ENCODE peak calls at places on chromosomes 16 and 17, in six cellular contexts. W is heart left ventricle; G is psoas muscle; Q is ovary; M is CD4-positive, CD25-positive, alpha-beta regulatory T cell; D is left ventricle myocardium inferior. K is an unnamed sample.

GRCh38 chr17:30600830-30601494 is 123.8 kb downstream of the GOSR1 start:
- DNase-seq in M (peak; percentile 20), Q (peak; percentile 32), D (no peak), W (no peak), G (no peak), K (peak; percentile 61)

GRCh38 chr17:44863254-44863918 is 15.7 kb downstream of the HIGD1B start:
- DNase-seq in G (no peak), Q (no peak), M (no peak), D (no peak), W (no peak), K (no peak)

GRCh38 chr16:28064150-28064549 is 636 bp upstream of the GSG1L start:
- DNase-seq in Q (no peak), G (no peak), W (no peak), D (no peak), M (no peak), K (no peak)

GRCh38 chr16:53745126-53745525 is 41.2 kb downstream of the FTO start:
- DNase-seq in Q (no peak), D (no peak), W (no peak), M (no peak), G (no peak), K (no peak)

GRCh38 chr16:57329718-57330327 is 28.8 kb upstream of the CCL22 start:
- DNase-seq in D (no peak), G (no peak), Q (no peak), M (no peak), W (no peak), K (no peak)

GRCh38 chr16:19375561-19376158 is 42.0 kb upstream of the TMC5 start:
- DNase-seq in Q (peak; percentile 32), W (peak; percentile 19), M (peak; percentile 2), D (no peak), G (no peak), K (peak; percentile 77)

GRCh38 chr17:49730078-49730786 is 22.5 kb upstream of the SLC35B1 start:
- DNase-seq in M (no peak), G (peak; percentile 86), W (peak; percentile 90), D (peak; percentile 87), Q (peak; percentile 94), K (no peak)

GRCh38 chr17:81867952-81868673 is 3.0 kb downstream of the ARHGDIA start:
- DNase-seq in M (no peak), Q (no peak), D (no peak), G (no peak), W (no peak), K (no peak)

GRCh38 chr17:77376795-77377751 is 236.3 kb downstream of the SEC14L1 start:
- DNase-seq in M (no peak), G (no peak), Q (peak; percentile 70), W (no peak), D (peak; percentile 58), K (no peak)

DNA sequence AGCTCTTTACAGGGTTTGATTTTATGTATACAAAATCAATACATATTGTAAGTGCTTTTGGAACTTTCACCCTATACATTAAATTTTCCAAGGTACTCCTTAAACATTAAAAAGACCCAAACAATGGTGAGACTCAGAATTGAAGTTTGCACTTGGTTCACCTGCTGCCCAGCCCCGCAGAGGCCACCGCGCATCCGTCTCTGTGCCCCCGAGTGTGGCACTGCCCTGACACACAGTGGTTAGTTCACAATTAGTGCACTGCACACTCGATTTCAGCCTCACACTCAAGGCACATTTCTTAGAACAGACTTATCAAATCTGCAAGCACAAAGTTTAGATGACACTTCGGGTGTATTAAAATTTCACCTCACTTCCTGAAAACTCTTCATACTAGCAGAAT is 38.3 kb downstream of the USP7 start:
- DNase-seq in M (no peak), W (no peak), G (no peak), D (no peak), Q (no peak), K (no peak)
- H3K36me3 ChIP-seq in M (peaks cover 78% of the 10 kb centered on the region), W (peaks cover 75% of the 10 kb centered on the region), G (peaks cover 3% of the 10 kb centered on the region), D (peaks cover 57% of the 10 kb centered on the region), Q (no peaks in the 10 kb centered on the region), K (peaks cover 21% of the 10 kb centered on the region)

GRCh38 chr16:23089111-23089510 is 60.1 kb downstream of the USP31 start:
- DNase-seq in Q (no peak), G (no peak), W (no peak), D (no peak), M (no peak), K (no peak)
- H3K36me3 ChIP-seq in Q (no peaks in the 10 kb centered on the region), G (peaks cover 4% of the 10 kb centered on the region), W (peaks cover 58% of the 10 kb centered on the region), D (peaks cover 50% of the 10 kb centered on the region), M (peaks cover 7% of the 10 kb centered on the region), K (peaks cover 2% of the 10 kb centered on the region)

GRCh38 chr16:1630450-1631213 is 18.5 kb downstream of the CRAMP1 start:
- DNase-seq in G (no peak), M (no peak), Q (no peak), D (no peak), W (no peak), K (no peak)
- H3K36me3 ChIP-seq in G (peaks cover 3% of the 10 kb centered on the region), M (peaks cover 62% of the 10 kb centered on the region), Q (no peaks in the 10 kb centered on the region), D (peaks cover 78% of the 10 kb centered on the region), W (peaks cover 93% of the 10 kb centered on the region), K (peaks cover 19% of the 10 kb centered on the region)

DNA sequence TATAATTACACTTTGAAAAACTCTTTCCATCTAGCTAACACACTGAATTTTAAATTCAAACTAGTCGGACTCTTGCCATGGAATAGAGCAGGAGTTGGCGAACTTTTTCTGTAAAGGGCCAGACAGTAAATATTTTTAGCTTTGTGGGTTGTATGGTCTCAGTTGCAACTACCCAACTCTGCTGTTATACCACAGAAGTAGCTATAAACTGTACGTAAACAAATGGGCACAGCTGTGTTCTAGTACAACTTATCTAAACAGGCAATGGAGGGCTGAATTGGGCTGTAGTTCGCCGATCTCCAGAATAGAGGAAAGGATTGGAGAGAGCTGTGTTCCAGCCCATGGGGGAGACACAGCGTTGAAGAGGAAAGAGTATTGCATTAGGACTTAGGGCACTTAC is 8.7 kb downstream of the CNTROB start:
- DNase-seq in M (no peak), G (no peak), D (no peak), Q (no peak), W (no peak), K (no peak)
- H3K36me3 ChIP-seq in M (peaks cover 68% of the 10 kb centered on the region), G (peaks cover 10% of the 10 kb centered on the region), D (peaks cover 92% of the 10 kb centered on the region), Q (no peaks in the 10 kb centered on the region), W (peaks cover 85% of the 10 kb centered on the region), K (peaks cover 19% of the 10 kb centered on the region)

DNA sequence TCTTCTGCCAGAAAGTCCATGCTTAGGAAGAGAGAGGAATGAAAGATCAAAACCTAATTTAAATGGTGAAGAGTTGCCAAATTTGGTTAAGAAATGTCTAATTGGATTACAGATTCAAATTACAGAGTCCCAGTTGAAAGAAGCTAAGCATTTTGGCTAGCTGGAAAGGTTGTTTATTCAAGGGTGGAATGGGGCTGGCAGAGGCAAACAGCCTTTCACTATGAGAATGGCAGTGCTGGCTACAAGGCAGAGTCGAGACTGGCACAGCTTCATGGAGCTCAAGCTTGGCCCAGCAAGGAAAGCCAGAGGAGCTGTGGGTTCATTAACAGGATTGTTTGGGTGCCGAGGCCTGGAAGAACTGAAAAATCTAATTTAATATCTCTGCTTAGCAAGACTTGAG is 13.6 kb downstream of the MAP3K3 start:
- DNase-seq in D (no peak), M (no peak), Q (no peak), G (no peak), W (no peak), K (no peak)
- H3K36me3 ChIP-seq in D (peaks cover 42% of the 10 kb centered on the region), M (peaks cover 65% of the 10 kb centered on the region), Q (no peaks in the 10 kb centered on the region), G (no peaks in the 10 kb centered on the region), W (peaks cover 71% of the 10 kb centered on the region), K (peaks cover 3% of the 10 kb centered on the region)

DNA sequence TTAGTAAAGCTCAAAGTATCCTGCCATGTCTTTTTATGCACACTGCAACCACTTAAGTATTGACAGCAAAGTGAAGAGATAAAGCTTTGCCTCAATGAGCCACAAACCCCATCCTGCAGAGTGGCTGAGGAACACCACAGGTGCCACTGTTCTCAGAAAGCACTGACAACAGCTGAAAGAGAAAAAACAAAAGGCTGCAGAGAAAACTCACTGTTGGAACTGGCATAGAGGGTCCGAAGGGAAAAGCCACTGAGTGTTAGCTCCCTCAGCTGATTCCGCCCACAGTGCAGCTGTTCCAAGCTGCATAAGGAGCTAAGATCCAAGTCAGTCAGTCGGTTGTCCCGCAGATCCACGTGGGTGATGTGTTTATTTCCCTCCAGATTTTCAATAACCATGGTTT is 48.3 kb downstream of the PHLPP2 start:
- DNase-seq in Q (no peak), W (no peak), D (no peak), G (no peak), M (no peak), K (no peak)
- H3K36me3 ChIP-seq in Q (no peaks in the 10 kb centered on the region), W (peaks cover 69% of the 10 kb centered on the region), D (peaks cover 88% of the 10 kb centered on the region), G (no peaks in the 10 kb centered on the region), M (peaks cover 36% of the 10 kb centered on the region), K (peaks cover 12% of the 10 kb centered on the region)